ENCODE peak calls at places on chromosomes 16 and 17, in ten cellular contexts. A is tibial artery, R is SK-N-SH, N is psoas muscle, D is hepatocyte, U is cardiac muscle cell, F is adrenal gland, L is heart left ventricle, M is thoracic aorta, W is transverse colon. S is an unnamed sample. For H3K27me3 and H3K9me3, the result is how much of the 10 kb centered on the place peaks cover.

GRCh38 chr16:10906914-10907756 is 30.1 kb downstream of the CIITA start:
- DNase-seq in L (peak), W (no peak), U (no peak), N (no peak), F (no peak), M (no peak), D (no peak), A (peak), R (peak), S (no peak)

GRCh38 chr16:78768723-78769122 is 669.3 kb downstream of the WWOX start:
- DNase-seq in L (no peak), R (no peak), M (no peak), W (no peak), F (no peak), A (no peak), N (no peak), D (no peak), U (no peak), S (no peak)

GRCh38 chr17:10631048-10631700 is 25.9 kb downstream of the MYH3 start:
- DNase-seq in D (peak), L (no peak), M (no peak), A (no peak), N (no peak), W (peak), U (peak), F (peak), R (peak), S (no peak)

GRCh38 chr16:67719778-67720144 is 645 bp upstream of the GFOD2 start:
- DNase-seq in U (peak), A (no peak), N (no peak), F (peak), M (no peak), D (peak), L (peak), R (peak), W (peak), S (no peak)

GRCh38 chr17:55348749-55349354 is 72.8 kb downstream of the MMD start:
- DNase-seq in M (no peak), D (peak), W (peak), R (peak), N (peak), A (no peak), U (peak), L (peak), F (peak), S (peak)

GRCh38 chr17:55769625-55770000 is 18.8 kb downstream of the PCTP start:
- DNase-seq in U (no peak), N (peak), A (no peak), W (peak), D (peak), F (no peak), L (no peak), R (no peak), M (no peak), S (no peak)

GRCh38 chr17:29070308-29070707 is 27.4 kb downstream of the PIPOX start:
- DNase-seq in N (no peak), D (no peak), U (no peak), L (no peak), M (no peak), F (no peak), R (no peak), W (no peak), A (no peak), S (no peak)

GRCh38 chr16:75043175-75043937 is 44.5 kb downstream of the ZNRF1 start:
- DNase-seq in M (no peak), F (peak), W (no peak), D (no peak), A (no peak), N (no peak), U (no peak), R (peak), L (no peak), S (no peak)

GRCh38 chr17:62692721-62693431 is 65.4 kb downstream of the MRC2 start:
- DNase-seq in L (peak), U (peak), F (no peak), W (no peak), N (no peak), A (no peak), D (no peak), M (no peak), R (peak), S (no peak)

GRCh38 chr17:64331946-64332493 is 58.6 kb downstream of the PECAM1 start:
- DNase-seq in M (no peak), N (peak), U (no peak), F (peak), W (no peak), D (no peak), A (peak), R (no peak), L (peak), S (no peak)

GRCh38 chr16:11087691-11088431 is 143.5 kb downstream of the CLEC16A start:
- DNase-seq in N (no peak), A (no peak), D (no peak), L (peak), R (no peak), U (no peak), M (no peak), F (peak), W (no peak), S (no peak)

GRCh38 chr17:336110-337021 is 16.2 kb downstream of the RPH3AL start:
- DNase-seq in L (peak), W (peak), M (no peak), N (peak), A (peak), F (peak), R (peak), D (no peak), U (peak), S (peak)

GRCh38 chr17:61338000-61338864 is 61.4 kb upstream of the TBX2 start:
- DNase-seq in U (no peak), W (no peak), M (no peak), A (no peak), R (no peak), L (peak), D (peak), N (no peak), F (no peak), S (no peak)

GRCh38 chr16:11059588-11059987 is 115.2 kb downstream of the CLEC16A start:
- DNase-seq in D (no peak), W (no peak), U (no peak), N (no peak), F (no peak), A (peak), M (no peak), L (no peak), R (no peak), S (no peak)

GRCh38 chr17:71790791-71791190 is 330.0 kb upstream of the SOX9 start:
- DNase-seq in L (no peak), R (no peak), W (no peak), F (no peak), D (no peak), U (no peak), A (no peak), M (no peak), N (no peak), S (no peak)

GRCh38 chr17:7294614-7295153 is at the start of gene YBX2:
- DNase-seq in N (peak), L (peak), M (no peak), W (peak), U (peak), A (no peak), D (peak), R (peak), F (peak), S (peak)

GRCh38 chr16:77531741-77532140 is 96.9 kb upstream of the ADAMTS18 start:
- DNase-seq in D (peak), F (no peak), W (no peak), A (no peak), R (no peak), N (no peak), U (no peak), L (no peak), M (no peak), S (no peak)

GRCh38 chr17:45908460-45908859 is 14.1 kb downstream of the MAPT start:
- DNase-seq in D (no peak), W (no peak), L (no peak), R (no peak), M (no peak), N (no peak), U (no peak), F (no peak), A (no peak), S (no peak)

GRCh38 chr16:64974381-64974780 is 147.5 kb downstream of the CDH11 start:
- DNase-seq in F (no peak), N (no peak), U (no peak), W (no peak), A (no peak), L (no peak), R (no peak), M (no peak), D (no peak), S (no peak)

GRCh38 chr16:67304006-67304405 is 22.5 kb downstream of the KCTD19 start:
- DNase-seq in M (no peak), F (no peak), U (no peak), W (no peak), R (no peak), D (no peak), L (no peak), A (peak), N (no peak), S (no peak)

GRCh38 chr17:45941395-45941794 is 47.0 kb downstream of the MAPT start:
- DNase-seq in D (no peak), M (no peak), F (no peak), L (no peak), U (no peak), W (no peak), N (no peak), A (no peak), R (no peak), S (no peak)

GRCh38 chr16:68000450-68000849 is 1.2 kb upstream of the DPEP2 start:
- DNase-seq in A (no peak), D (no peak), L (no peak), N (no peak), F (no peak), R (no peak), W (no peak), U (no peak), M (no peak), S (no peak)

DNA sequence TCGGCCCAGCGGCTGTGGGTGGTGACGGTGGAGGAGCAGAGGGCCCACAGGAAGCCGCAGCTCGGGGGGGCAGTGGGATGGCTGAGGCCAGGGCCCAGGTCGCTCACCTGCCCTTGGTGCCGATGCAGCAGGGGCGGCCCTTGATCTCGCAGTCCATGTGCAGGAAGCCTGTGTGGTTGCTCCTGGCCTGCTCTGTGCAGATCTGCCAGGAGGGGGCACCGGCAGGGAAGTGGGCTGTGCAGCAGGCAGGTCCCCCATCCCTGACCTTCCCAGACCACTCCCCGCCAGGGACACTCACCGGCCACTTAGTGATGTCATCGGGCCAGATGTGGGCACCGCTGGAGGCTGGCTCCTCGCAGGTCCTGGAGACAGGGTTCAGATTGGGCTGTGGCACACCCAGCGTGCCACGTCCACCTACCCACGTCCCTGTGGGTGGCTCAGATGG is 6.2 kb downstream of the AANAT start:
- DNase-seq in M (no peak), R (peak), U (peak), D (no peak), W (no peak), A (no peak), F (no peak), N (no peak), L (no peak), S (no peak)
- TF ChIP-seq CTCF in M (no peak), R (peak), U (peak), D (peak), W (no peak), A (no peak), F (no peak), N (peak), L (peak), S (no peak)

GRCh38 chr17:79213305-79213704 is 138.7 kb downstream of the ENGASE start:
- DNase-seq in L (no peak), R (no peak), M (no peak), A (no peak), N (no peak), F (no peak), U (no peak), W (no peak), D (no peak), S (no peak)
- H3K27me3 ChIP-seq in L (under half), R (under half), M (under half), A (half or more), N (under half), F (under half), U (under half), W (under half), D (under half), S (under half)

GRCh38 chr16:35181422-35182030 is 1722.1 kb downstream of the TP53TG3F start:
- DNase-seq in R (no peak), M (no peak), W (no peak), F (no peak), D (no peak), N (no peak), A (no peak), L (no peak), U (no peak), S (no peak)
- H3K9me3 ChIP-seq in R (under half), M (under half), W (under half), F (under half), D (under half), N (under half), A (under half), L (under half), U (under half), S (under half)

GRCh38 chr16:56643833-56644232 is 5.4 kb downstream of the MT1A start:
- DNase-seq in D (no peak), W (no peak), M (no peak), N (no peak), R (no peak), U (no peak), F (no peak), A (no peak), L (no peak), S (no peak)

GRCh38 chr16:56645311-56645710 is 6.4 kb upstream of the MT1B start:
- DNase-seq in M (no peak), W (no peak), L (no peak), U (no peak), F (no peak), D (no peak), A (no peak), R (no peak), N (no peak), S (no peak)

GRCh38 chr16:56641166-56641565 is 2.7 kb downstream of the MT1A start:
- DNase-seq in D (no peak), U (no peak), A (no peak), W (no peak), L (no peak), M (no peak), F (peak), R (no peak), N (no peak), S (no peak)

GRCh38 chr16:56645838-56646237 is 5.8 kb upstream of the MT1B start:
- DNase-seq in F (no peak), W (no peak), M (no peak), N (no peak), A (no peak), L (no peak), R (no peak), D (no peak), U (no peak), S (no peak)

DNA sequence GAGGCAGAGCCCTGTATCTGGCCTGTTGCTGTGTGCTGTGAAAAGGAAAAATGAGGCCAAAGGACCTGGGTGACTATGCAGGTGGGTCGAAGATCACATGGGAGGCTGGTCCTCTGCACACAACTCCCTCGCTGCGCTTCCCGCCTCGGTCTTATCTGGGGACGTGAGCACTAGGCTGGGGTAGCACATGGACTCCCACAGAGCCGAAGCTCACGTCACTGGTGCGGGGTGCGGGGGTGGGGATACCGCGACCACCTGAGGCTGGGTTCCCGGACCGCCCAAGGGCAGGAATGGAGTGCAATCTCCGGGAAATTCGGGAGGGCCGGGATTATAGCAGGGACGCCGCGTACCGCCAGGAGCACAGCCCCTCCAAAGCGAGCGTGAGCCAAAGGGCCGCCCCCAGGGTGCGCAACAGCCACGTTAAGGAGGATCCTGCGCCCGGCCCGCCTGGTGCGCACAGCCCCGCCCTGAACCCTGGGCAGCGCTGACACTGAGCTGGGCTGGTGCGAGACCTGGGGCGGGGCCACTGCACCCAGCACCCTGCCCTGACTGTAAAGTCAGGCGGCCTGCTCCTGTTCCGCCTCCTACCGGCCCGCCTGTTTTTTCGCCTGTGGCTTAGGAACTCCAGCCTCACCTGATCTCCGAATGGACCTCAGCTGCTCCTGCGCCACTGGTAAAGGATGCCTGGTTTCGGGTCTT is 4.8 kb downstream of the MT1A start:
- DNase-seq in U (peak), R (no peak), N (peak), A (peak), L (peak), W (peak), M (peak), D (peak), F (peak), S (peak)
- TF ChIP-seq CTCF in U (peak), R (no peak), N (peak), A (peak), L (peak), W (peak), M (peak), D (no peak), F (no peak), S (peak)

DNA sequence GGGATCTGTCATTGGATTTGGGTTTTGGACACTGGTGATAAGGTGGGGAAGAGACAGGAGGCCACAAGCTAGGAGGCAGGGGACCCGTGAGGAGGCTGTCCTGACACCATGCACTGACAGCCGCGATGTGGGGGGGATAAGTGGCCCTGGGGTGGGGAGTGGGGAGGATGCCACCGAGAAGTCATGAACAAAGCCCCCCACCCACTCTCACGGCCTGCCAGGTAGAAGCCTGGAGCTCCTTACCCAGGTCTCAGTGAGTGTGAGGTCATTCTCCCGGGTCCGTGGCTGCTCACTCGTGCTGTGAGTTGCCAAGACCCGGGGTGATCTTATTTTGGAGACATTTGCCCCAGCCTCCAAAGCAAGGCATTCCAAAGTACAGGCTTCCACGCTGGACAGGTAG is 165.9 kb upstream of the TNRC6C start:
- DNase-seq in N (no peak), A (no peak), L (no peak), W (no peak), M (no peak), R (peak), F (no peak), D (no peak), U (no peak), S (no peak)
- H3K27me3 ChIP-seq in N (under half), A (under half), L (under half), W (under half), M (under half), R (under half), F (under half), D (under half), U (under half), S (under half)

DNA sequence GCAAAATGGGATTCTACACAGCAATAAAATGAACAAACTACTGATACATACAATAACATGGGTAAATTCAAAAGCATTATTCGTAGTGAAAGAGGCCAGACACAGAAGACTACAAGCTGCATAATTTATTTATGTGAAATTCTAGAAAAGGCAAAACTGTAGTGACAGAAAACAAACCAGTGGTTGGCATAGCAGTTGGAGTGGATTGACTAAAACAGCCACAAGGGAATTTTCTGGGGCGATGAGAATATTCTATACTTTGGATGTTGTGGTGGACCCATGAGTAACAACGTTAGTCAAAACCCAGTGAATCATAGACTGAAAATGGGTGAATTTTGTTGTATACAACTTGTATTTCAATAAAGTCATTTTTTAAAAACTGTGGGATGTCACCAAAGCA is 63.2 kb upstream of the RPL38 start:
- DNase-seq in F (no peak), D (no peak), M (no peak), U (no peak), R (no peak), A (no peak), L (no peak), W (no peak), N (no peak), S (no peak)
- H3K9me3 ChIP-seq in F (under half), D (under half), M (under half), U (under half), R (under half), A (under half), L (under half), W (under half), N (under half), S (under half)